ENCODE peak calls at places on chromosomes 4 and X, in eight cellular contexts. J is suprapubic skin, Q is right atrium auricular region, X is uterus, I is heart right ventricle, G is astrocyte, K is right lobe of liver, T is H1. L is an unnamed sample.

GRCh38 chr4:68216501-68216900 is 29.0 kb downstream of the TMPRSS11B start:
- DNase-seq in J (no peak), Q (no peak), X (no peak), I (no peak), G (no peak), K (no peak), T (no peak), L (no peak)

GRCh38 chr4:57013529-57014120 is 34.9 kb downstream of the POLR2B start:
- DNase-seq in J (no peak), Q (no peak), X (no peak), I (no peak), G (no peak), K (no peak), T (no peak), L (no peak)

GRCh38 chr4:138702471-138702870 is 313.1 kb upstream of the NOCT start:
- DNase-seq in J (no peak), Q (no peak), X (no peak), I (no peak), G (no peak), K (no peak), T (no peak), L (no peak)

GRCh38 chr4:87843936-87844335 is 11.2 kb downstream of the MEPE start:
- DNase-seq in J (no peak), Q (no peak), X (no peak), I (no peak), G (peak), K (no peak), T (no peak), L (no peak)

GRCh38 chr4:101458914-101459313 is 111.6 kb upstream of the PPP3CA start:
- DNase-seq in J (no peak), Q (no peak), X (no peak), I (no peak), G (peak), K (no peak), T (no peak), L (no peak)

GRCh38 chrX:54842638-54843037 is 35.1 kb downstream of the MAGED2 start:
- DNase-seq in J (no peak), Q (no peak), X (no peak), I (no peak), G (no peak), K (no peak), T (no peak), L (no peak)

GRCh38 chr4:54169176-54169575 is 59.9 kb upstream of the PDGFRA start:
- DNase-seq in J (no peak), Q (no peak), X (no peak), I (no peak), G (peak), K (no peak), T (no peak), L (no peak)

GRCh38 chr4:123390846-123391456 is 5.6 kb upstream of the SPRY1 start:
- DNase-seq in J (no peak), Q (no peak), X (no peak), I (no peak), G (no peak), K (no peak), T (no peak), L (no peak)

GRCh38 chr4:119490335-119490734 is 138.3 kb downstream of the PDE5A start:
- DNase-seq in J (no peak), Q (no peak), X (no peak), I (no peak), G (no peak), K (no peak), T (no peak), L (no peak)

GRCh38 chrX:69021095-69021494 is 144.2 kb downstream of the PJA1 start:
- DNase-seq in J (no peak), Q (no peak), X (no peak), I (no peak), G (no peak), K (no peak), T (no peak), L (no peak)

GRCh38 chr4:106615407-106615945 is 246.9 kb upstream of the GIMD1 start:
- DNase-seq in J (no peak), Q (no peak), X (no peak), I (no peak), G (no peak), K (no peak), T (no peak), L (no peak)

GRCh38 chrX:122245175-122245574 is 938.9 kb upstream of the GRIA3 start:
- DNase-seq in J (no peak), Q (no peak), X (no peak), I (no peak), G (no peak), K (no peak), T (no peak), L (no peak)

GRCh38 chr4:174222266-174222872 is 61.1 kb downstream of the FBXO8 start:
- DNase-seq in J (no peak), Q (no peak), X (no peak), I (no peak), G (no peak), K (no peak), T (no peak), L (no peak)

GRCh38 chrX:102138064-102138463 is 4.2 kb downstream of the TCEAL6 start:
- DNase-seq in J (no peak), Q (no peak), X (no peak), I (no peak), G (no peak), K (no peak), T (no peak), L (no peak)

GRCh38 chrX:23907106-23907495 is 637 bp downstream of the APOO start:
- DNase-seq in J (no peak), Q (no peak), X (no peak), I (no peak), G (no peak), K (no peak), T (no peak), L (no peak)

GRCh38 chr4:161002386-161002785 is 1161.4 kb downstream of the FSTL5 start:
- DNase-seq in J (no peak), Q (no peak), X (no peak), I (no peak), G (no peak), K (no peak), T (no peak), L (no peak)

GRCh38 chr4:156638332-156638731 is 333.3 kb downstream of the PDGFC start:
- DNase-seq in J (no peak), Q (no peak), X (no peak), I (no peak), G (peak), K (no peak), T (no peak), L (no peak)

GRCh38 chr4:84324850-84325249 is 174.2 kb downstream of the NKX6-1 start:
- DNase-seq in J (no peak), Q (no peak), X (no peak), I (no peak), G (peak), K (no peak), T (no peak), L (no peak)

GRCh38 chr4:154503598-154503997 is 12.0 kb upstream of the DCHS2 start:
- DNase-seq in J (no peak), Q (no peak), X (no peak), I (no peak), G (peak), K (no peak), T (no peak), L (no peak)
- TF ChIP-seq CTCF in J (peak), Q (peak), X (no peak), I (peak), G (peak), K (peak), T (no peak), L (peak)

GRCh38 chr4:8547108-8547911 is 32.9 kb upstream of the GPR78 start:
- DNase-seq in J (peak), Q (no peak), X (no peak), I (no peak), G (peak), K (no peak), T (peak), L (no peak)

GRCh38 chr4:8544741-8545438 is 35.3 kb upstream of the GPR78 start:
- DNase-seq in J (peak), Q (no peak), X (no peak), I (no peak), G (no peak), K (no peak), T (no peak), L (no peak)

GRCh38 chr4:8547912-8548730 is 32.1 kb upstream of the GPR78 start:
- DNase-seq in J (peak), Q (no peak), X (no peak), I (no peak), G (no peak), K (no peak), T (no peak), L (no peak)

GRCh38 chr4:8545439-8545765 is 34.8 kb upstream of the GPR78 start:
- DNase-seq in J (no peak), Q (no peak), X (no peak), I (no peak), G (no peak), K (no peak), T (no peak), L (no peak)

DNA sequence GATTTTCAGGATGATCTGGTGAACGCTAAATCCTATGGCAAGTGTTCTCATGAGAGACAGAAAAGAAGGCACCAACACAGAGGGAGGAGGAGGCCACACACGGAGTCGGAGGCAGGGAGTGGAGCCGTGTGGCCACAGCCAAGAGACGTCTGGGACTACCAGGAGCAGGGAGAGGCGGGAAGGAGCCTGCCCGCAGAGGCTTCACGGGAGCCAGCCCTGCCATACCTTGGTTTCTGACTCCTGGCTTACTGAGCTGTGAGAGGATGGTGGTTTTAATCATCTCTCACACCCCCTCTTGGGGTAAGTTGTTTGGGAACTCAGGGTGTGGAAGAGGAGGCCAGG is 33.5 kb upstream of the GPR78 start:
- DNase-seq in J (no peak), Q (no peak), X (no peak), I (no peak), G (no peak), K (no peak), T (no peak), L (no peak)
- H3K27ac ChIP-seq in J (no peak), Q (no peak), X (no peak), I (no peak), G (no peak), K (no peak), T (no peak), L (no peak)

DNA sequence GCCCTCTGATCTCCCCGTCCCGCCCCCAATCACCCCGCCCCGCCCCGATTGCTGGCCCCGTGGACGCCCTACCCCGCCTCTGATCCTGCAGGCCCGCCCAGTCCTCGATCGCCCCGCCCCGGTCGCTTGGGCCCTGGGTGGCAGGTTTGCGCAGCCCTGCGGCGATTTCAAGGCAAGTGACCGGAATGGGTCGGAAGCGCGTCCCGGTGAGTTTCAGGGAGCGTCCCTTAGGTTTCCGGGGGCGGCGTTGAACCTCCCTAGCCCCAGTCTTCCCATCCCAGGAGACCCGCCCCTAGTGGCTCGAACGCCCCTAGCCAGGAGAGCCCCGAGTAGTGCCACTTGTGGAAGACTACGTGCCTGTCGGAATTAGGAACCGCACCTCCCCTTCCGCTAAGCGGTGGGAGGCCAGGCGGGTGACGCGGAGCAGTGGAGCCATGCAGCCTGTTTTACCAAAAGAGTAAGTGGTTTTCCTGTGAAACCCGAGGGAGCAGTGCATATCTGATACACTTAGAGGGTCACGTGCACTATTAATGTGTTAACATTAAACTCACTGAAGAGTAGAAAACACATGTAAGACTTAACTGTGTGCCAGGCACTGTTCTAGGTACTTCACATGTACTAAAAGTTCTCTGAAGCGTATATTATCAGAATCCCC is 350 bp upstream of the TEC start:
- DNase-seq in J (peak), Q (peak), X (peak), I (peak), G (peak), K (peak), T (peak), L (peak)
- TF ChIP-seq CTCF in J (no peak), Q (peak), X (no peak), I (peak), G (no peak), K (no peak), T (peak), L (peak)

DNA sequence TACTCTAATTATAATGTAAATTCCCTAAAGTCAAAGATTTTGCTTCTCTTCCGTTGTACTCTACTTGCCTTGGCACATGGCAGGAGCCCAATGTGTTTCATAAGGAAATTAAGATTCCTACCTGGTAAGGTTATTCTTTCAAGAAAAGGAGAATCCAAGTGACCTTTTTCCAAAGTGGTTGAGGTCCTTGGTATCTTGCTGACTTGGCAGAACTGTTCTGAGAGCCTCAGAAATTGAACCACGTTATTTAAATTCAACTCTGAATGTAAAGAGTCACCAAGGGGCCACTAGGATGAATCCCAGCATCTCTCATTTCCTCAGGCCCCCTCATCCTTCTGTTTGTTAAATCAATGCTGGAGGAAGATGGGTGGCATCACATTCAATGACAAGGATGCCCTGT is 418.2 kb upstream of the MAGEB2 start:
- DNase-seq in J (no peak), Q (no peak), X (no peak), I (no peak), G (no peak), K (no peak), T (no peak), L (no peak)
- H3K27ac ChIP-seq in J (no peak), Q (no peak), X (no peak), I (no peak), G (no peak), K (no peak), T (no peak), L (no peak)

GRCh38 chr4:19615086-19615689 is 636.5 kb upstream of the SLIT2 start:
- DNase-seq in J (no peak), Q (no peak), X (no peak), I (no peak), G (no peak), K (peak), T (no peak), L (no peak)
- TF ChIP-seq CTCF in J (no peak), Q (no peak), X (no peak), I (no peak), G (no peak), K (no peak), T (no peak), L (no peak)

GRCh38 chr4:18882468-18882867 is 860.9 kb upstream of the LCORL start:
- DNase-seq in J (no peak), Q (no peak), X (no peak), I (no peak), G (peak), K (no peak), T (no peak), L (no peak)
- H3K27ac ChIP-seq in J (no peak), Q (peak), X (peak), I (peak), G (peak), K (no peak), T (no peak), L (no peak)

GRCh38 chr4:152991361-152991760 is 55.2 kb downstream of the FHDC1 start:
- DNase-seq in J (no peak), Q (no peak), X (no peak), I (no peak), G (no peak), K (no peak), T (no peak), L (no peak)
- TF ChIP-seq CTCF in J (no peak), Q (no peak), X (no peak), I (no peak), G (no peak), K (no peak), T (no peak), L (no peak)

GRCh38 chrX:154449618-154450017 is 5.7 kb downstream of the FAM50A start:
- DNase-seq in J (no peak), Q (no peak), X (no peak), I (no peak), G (no peak), K (no peak), T (no peak), L (no peak)

GRCh38 chrX:154446430-154446829 is 2.5 kb downstream of the FAM50A start:
- DNase-seq in J (no peak), Q (no peak), X (no peak), I (no peak), G (no peak), K (no peak), T (no peak), L (no peak)

GRCh38 chrX:154450312-154450711 is 6.4 kb downstream of the FAM50A start:
- DNase-seq in J (no peak), Q (no peak), X (no peak), I (no peak), G (no peak), K (no peak), T (no peak), L (no peak)

GRCh38 chrX:154445776-154446175 is 1.8 kb downstream of the FAM50A start:
- DNase-seq in J (no peak), Q (no peak), X (no peak), I (no peak), G (no peak), K (no peak), T (no peak), L (no peak)

DNA sequence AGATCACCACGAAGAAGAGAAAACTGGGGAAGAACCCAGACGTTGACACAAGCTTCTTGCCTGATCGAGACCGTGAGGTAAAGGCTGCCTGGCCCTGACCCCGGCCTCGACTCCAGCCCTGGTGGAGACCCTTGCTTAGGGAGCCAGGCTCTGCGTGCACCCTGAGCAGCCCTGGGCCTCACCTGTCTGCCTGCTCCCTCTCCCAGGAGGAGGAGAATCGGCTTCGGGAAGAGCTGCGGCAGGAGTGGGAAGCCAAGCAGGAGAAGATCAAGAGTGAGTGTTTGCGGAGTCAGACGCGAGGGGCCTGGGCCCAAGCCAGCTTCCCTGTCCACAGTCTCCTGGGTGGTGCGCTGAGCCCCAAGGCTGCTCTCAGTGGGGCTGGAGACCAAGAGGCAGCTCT is 4.5 kb downstream of the FAM50A start:
- DNase-seq in J (no peak), Q (no peak), X (no peak), I (no peak), G (no peak), K (no peak), T (no peak), L (no peak)
- H3K27ac ChIP-seq in J (no peak), Q (no peak), X (no peak), I (no peak), G (no peak), K (no peak), T (no peak), L (no peak)

DNA sequence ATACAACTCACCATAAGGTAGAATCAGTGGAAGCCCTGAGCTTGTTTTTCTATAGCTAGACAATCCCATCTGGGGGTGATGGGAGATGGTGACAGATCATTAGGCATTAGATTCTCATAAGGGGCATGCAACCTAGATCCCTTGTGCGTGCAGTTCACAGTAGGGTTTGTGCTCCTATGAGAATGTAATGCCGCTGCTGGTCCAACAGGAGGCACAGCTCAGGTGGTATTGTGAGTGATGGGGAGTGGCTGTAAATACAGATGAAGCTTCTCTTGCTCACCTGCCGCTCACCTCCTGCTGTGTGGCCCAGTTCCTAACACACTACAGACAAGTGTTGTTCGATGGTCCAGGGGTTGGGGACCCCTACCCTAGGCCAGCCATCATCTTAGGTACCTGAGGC is 5.9 kb upstream of the GATB start:
- DNase-seq in J (no peak), Q (no peak), X (no peak), I (no peak), G (no peak), K (no peak), T (no peak), L (peak)
- TF ChIP-seq CTCF in J (peak), Q (no peak), X (no peak), I (no peak), G (no peak), K (no peak), T (peak), L (no peak)